ENCODE peak calls at places on chromosome 10, in nine cellular contexts. One of them, this sample, is unnamed.

GRCh38 chr10:119413738-119414611 is 128.5 kb downstream of the RGS10 start:
- DNase-seq in body of pancreas: no peak
- DNase-seq in suprapubic skin: no peak
- DNase-seq in fibroblast of lung: peak; percentile 100
- DNase-seq in stomach: peak; percentile 32
- DNase-seq in PC-3: no peak
- DNase-seq in aorta: no peak
- DNase-seq in lower lobe of right lung: no peak
- DNase-seq in right lobe of liver: no peak
- DNase-seq in this sample: no peak

GRCh38 chr10:17026686-17027485 is 102.7 kb downstream of the CUBN start:
- DNase-seq in body of pancreas: no peak
- DNase-seq in suprapubic skin: no peak
- DNase-seq in fibroblast of lung: peak; percentile 53
- DNase-seq in stomach: no peak
- DNase-seq in PC-3: peak; percentile 72
- DNase-seq in aorta: no peak
- DNase-seq in lower lobe of right lung: no peak
- DNase-seq in right lobe of liver: no peak
- DNase-seq in this sample: peak; percentile 66

GRCh38 chr10:94288361-94289116 is 74.2 kb downstream of the NOC3L start:
- DNase-seq in body of pancreas: no peak
- DNase-seq in suprapubic skin: no peak
- DNase-seq in fibroblast of lung: no peak
- DNase-seq in stomach: no peak
- DNase-seq in PC-3: no peak
- DNase-seq in aorta: no peak
- DNase-seq in lower lobe of right lung: no peak
- DNase-seq in right lobe of liver: no peak
- DNase-seq in this sample: no peak

GRCh38 chr10:69655124-69655867 is 25.2 kb downstream of the FAM241B start:
- DNase-seq in body of pancreas: no peak
- DNase-seq in suprapubic skin: no peak
- DNase-seq in fibroblast of lung: no peak
- DNase-seq in stomach: no peak
- DNase-seq in PC-3: no peak
- DNase-seq in aorta: no peak
- DNase-seq in lower lobe of right lung: no peak
- DNase-seq in right lobe of liver: no peak
- DNase-seq in this sample: no peak

GRCh38 chr10:93465806-93466675 is 16.1 kb downstream of the MYOF start:
- DNase-seq in body of pancreas: peak; percentile 86
- DNase-seq in suprapubic skin: peak; percentile 96
- DNase-seq in fibroblast of lung: peak; percentile 93
- DNase-seq in stomach: peak; percentile 89
- DNase-seq in PC-3: peak; percentile 93
- DNase-seq in aorta: peak; percentile 94
- DNase-seq in lower lobe of right lung: peak; percentile 83
- DNase-seq in right lobe of liver: no peak
- DNase-seq in this sample: peak; percentile 99

GRCh38 chr10:118394557-118395194 is 52.6 kb upstream of the FAM204A start:
- DNase-seq in body of pancreas: no peak
- DNase-seq in suprapubic skin: no peak
- DNase-seq in fibroblast of lung: no peak
- DNase-seq in stomach: no peak
- DNase-seq in PC-3: no peak
- DNase-seq in aorta: no peak
- DNase-seq in lower lobe of right lung: no peak
- DNase-seq in right lobe of liver: no peak
- DNase-seq in this sample: no peak

GRCh38 chr10:11608159-11608966 is 3.1 kb downstream of the USP6NL start:
- DNase-seq in body of pancreas: no peak
- DNase-seq in suprapubic skin: no peak
- DNase-seq in fibroblast of lung: no peak
- DNase-seq in stomach: no peak
- DNase-seq in PC-3: no peak
- DNase-seq in aorta: no peak
- DNase-seq in lower lobe of right lung: no peak
- DNase-seq in right lobe of liver: no peak
- DNase-seq in this sample: no peak

GRCh38 chr10:10131984-10132383 is 885.7 kb upstream of the CELF2 start:
- DNase-seq in body of pancreas: no peak
- DNase-seq in suprapubic skin: no peak
- DNase-seq in fibroblast of lung: peak; percentile 47
- DNase-seq in stomach: no peak
- DNase-seq in PC-3: no peak
- DNase-seq in aorta: no peak
- DNase-seq in lower lobe of right lung: no peak
- DNase-seq in right lobe of liver: no peak
- DNase-seq in this sample: no peak

GRCh38 chr10:32057041-32057372 is 782 bp upstream of the KIF5B start:
- DNase-seq in body of pancreas: no peak
- DNase-seq in suprapubic skin: no peak
- DNase-seq in fibroblast of lung: no peak
- DNase-seq in stomach: no peak
- DNase-seq in PC-3: no peak
- DNase-seq in aorta: no peak
- DNase-seq in lower lobe of right lung: no peak
- DNase-seq in right lobe of liver: no peak
- DNase-seq in this sample: no peak

GRCh38 chr10:67775274-67775673 is 62.7 kb downstream of the DNAJC12 start:
- DNase-seq in body of pancreas: no peak
- DNase-seq in suprapubic skin: no peak
- DNase-seq in fibroblast of lung: no peak
- DNase-seq in stomach: no peak
- DNase-seq in PC-3: peak; percentile 65
- DNase-seq in aorta: no peak
- DNase-seq in lower lobe of right lung: no peak
- DNase-seq in right lobe of liver: no peak
- DNase-seq in this sample: no peak

GRCh38 chr10:119449210-119449584 is 93.3 kb downstream of the RGS10 start:
- DNase-seq in body of pancreas: no peak
- DNase-seq in suprapubic skin: no peak
- DNase-seq in fibroblast of lung: no peak
- DNase-seq in stomach: no peak
- DNase-seq in PC-3: no peak
- DNase-seq in aorta: no peak
- DNase-seq in lower lobe of right lung: peak; percentile 14
- DNase-seq in right lobe of liver: peak; percentile 35
- DNase-seq in this sample: no peak

GRCh38 chr10:59336632-59337031 is 25.7 kb downstream of the FAM13C start:
- DNase-seq in body of pancreas: no peak
- DNase-seq in suprapubic skin: no peak
- DNase-seq in fibroblast of lung: peak; percentile 99
- DNase-seq in stomach: no peak
- DNase-seq in PC-3: no peak
- DNase-seq in aorta: no peak
- DNase-seq in lower lobe of right lung: no peak
- DNase-seq in right lobe of liver: no peak
- DNase-seq in this sample: no peak

GRCh38 chr10:101563497-101564040 is 24.5 kb downstream of the POLL start:
- DNase-seq in body of pancreas: no peak
- DNase-seq in suprapubic skin: no peak
- DNase-seq in fibroblast of lung: no peak
- DNase-seq in stomach: peak; percentile 17
- DNase-seq in PC-3: no peak
- DNase-seq in aorta: peak; percentile 51
- DNase-seq in lower lobe of right lung: no peak
- DNase-seq in right lobe of liver: no peak
- DNase-seq in this sample: no peak

GRCh38 chr10:99529483-99530107 is 3.1 kb upstream of the NKX2-3 start:
- DNase-seq in body of pancreas: no peak
- DNase-seq in suprapubic skin: no peak
- DNase-seq in fibroblast of lung: peak; percentile 34
- DNase-seq in stomach: no peak
- DNase-seq in PC-3: no peak
- DNase-seq in aorta: no peak
- DNase-seq in lower lobe of right lung: no peak
- DNase-seq in right lobe of liver: no peak
- DNase-seq in this sample: no peak
- H3K4me3 ChIP-seq in body of pancreas: no peak overlapping the region
- H3K4me3 ChIP-seq in suprapubic skin: no peak overlapping the region
- H3K4me3 ChIP-seq in fibroblast of lung: no peak overlapping the region
- H3K4me3 ChIP-seq in stomach: no peak overlapping the region
- H3K4me3 ChIP-seq in PC-3: no peak overlapping the region
- H3K4me3 ChIP-seq in aorta: no peak overlapping the region
- H3K4me3 ChIP-seq in lower lobe of right lung: no peak overlapping the region
- H3K4me3 ChIP-seq in right lobe of liver: no peak overlapping the region
- H3K4me3 ChIP-seq in this sample: no peak overlapping the region

DNA sequence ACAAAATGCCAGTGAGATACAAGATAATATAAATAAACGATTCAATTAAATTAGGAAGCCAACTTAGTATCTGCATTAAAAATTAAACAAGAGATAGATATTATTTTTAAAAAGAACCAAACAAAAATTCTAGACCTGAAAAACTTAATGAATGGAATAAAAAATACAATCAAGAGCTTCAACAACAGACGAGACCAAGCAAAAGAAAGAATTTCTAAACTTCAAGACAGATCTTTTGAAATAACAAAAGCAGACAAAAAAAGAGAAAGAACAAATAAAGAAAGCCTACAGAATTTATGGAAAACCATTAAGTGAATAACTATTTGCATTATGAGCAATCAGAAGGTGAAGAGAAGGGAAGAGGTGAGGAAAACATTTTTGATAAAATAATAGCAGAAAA is 555.2 kb downstream of the GRID1 start:
- DNase-seq in body of pancreas: no peak
- DNase-seq in suprapubic skin: no peak
- DNase-seq in fibroblast of lung: no peak
- DNase-seq in stomach: no peak
- DNase-seq in PC-3: no peak
- DNase-seq in aorta: no peak
- DNase-seq in lower lobe of right lung: no peak
- DNase-seq in right lobe of liver: no peak
- DNase-seq in this sample: no peak
- H3K9me3 ChIP-seq in body of pancreas: no peaks in the 10 kb centered on the region
- H3K9me3 ChIP-seq in suprapubic skin: no peaks in the 10 kb centered on the region
- H3K9me3 ChIP-seq in fibroblast of lung: no peaks in the 10 kb centered on the region
- H3K9me3 ChIP-seq in stomach: peaks cover 32% of the 10 kb centered on the region
- H3K9me3 ChIP-seq in PC-3: peaks cover 4% of the 10 kb centered on the region
- H3K9me3 ChIP-seq in aorta: peaks cover 6% of the 10 kb centered on the region
- H3K9me3 ChIP-seq in lower lobe of right lung: peaks cover 21% of the 10 kb centered on the region
- H3K9me3 ChIP-seq in right lobe of liver: no peaks in the 10 kb centered on the region
- H3K9me3 ChIP-seq in this sample: no peaks in the 10 kb centered on the region

DNA sequence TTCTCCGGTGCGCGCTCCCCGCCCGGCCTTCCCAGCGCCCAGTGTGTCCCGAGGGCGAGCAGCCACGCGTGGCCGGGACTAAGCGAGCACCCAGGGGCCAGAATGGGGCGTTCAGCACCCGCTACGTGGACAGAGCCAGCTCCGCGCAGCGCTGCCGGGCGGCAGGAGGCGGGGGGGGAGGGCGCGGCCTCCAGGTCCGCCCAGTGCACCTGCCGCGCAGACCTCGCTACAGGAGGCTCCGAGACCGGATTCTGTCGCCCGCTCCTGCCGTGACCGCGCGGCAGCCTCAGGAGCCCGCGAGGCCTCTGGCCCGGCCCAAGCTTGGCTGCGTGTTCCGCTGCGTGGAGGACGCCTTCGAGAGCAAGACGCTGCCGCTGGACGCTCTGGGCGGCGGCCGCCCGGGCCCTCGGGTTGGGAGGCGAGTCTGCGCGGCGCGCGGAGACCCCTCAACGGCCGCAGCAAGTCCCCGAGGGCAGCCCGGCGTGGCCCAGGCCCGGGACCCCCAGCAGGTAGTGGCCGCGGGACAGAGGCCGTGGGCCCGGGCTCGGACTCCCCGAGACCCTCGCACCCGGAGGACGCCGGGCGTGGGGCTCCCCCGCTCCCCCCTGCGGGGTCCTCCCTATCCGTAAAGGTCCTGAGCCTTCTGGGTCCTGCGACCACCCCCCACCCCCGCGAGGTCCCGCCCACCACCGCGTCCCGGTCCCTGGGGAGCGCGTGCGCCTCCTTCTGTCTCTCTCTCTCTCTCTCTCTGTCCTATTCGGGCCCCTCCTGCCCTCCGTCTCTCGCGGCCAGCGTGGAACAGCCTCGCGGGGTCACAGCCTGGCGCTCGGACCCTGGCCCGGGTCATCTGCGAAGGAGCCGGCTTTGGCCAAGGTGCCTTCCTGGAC is 904 bp upstream of the DPYSL4 start:
- DNase-seq in body of pancreas: peak; percentile 44
- DNase-seq in suprapubic skin: no peak
- DNase-seq in fibroblast of lung: peak; percentile 22
- DNase-seq in stomach: peak; percentile 60
- DNase-seq in PC-3: peak; percentile 66
- DNase-seq in aorta: no peak
- DNase-seq in lower lobe of right lung: no peak
- DNase-seq in right lobe of liver: no peak
- DNase-seq in this sample: no peak
- H3K4me3 ChIP-seq in body of pancreas: no peak overlapping the region
- H3K4me3 ChIP-seq in suprapubic skin: peak overlapping the region; percentile 50
- H3K4me3 ChIP-seq in fibroblast of lung: peak overlapping the region; percentile 42
- H3K4me3 ChIP-seq in stomach: peak overlapping the region; percentile 47
- H3K4me3 ChIP-seq in PC-3: peak overlapping the region; percentile 59
- H3K4me3 ChIP-seq in aorta: no peak overlapping the region
- H3K4me3 ChIP-seq in lower lobe of right lung: peak overlapping the region; percentile 51
- H3K4me3 ChIP-seq in right lobe of liver: no peak overlapping the region
- H3K4me3 ChIP-seq in this sample: peak overlapping the region; percentile 41

DNA sequence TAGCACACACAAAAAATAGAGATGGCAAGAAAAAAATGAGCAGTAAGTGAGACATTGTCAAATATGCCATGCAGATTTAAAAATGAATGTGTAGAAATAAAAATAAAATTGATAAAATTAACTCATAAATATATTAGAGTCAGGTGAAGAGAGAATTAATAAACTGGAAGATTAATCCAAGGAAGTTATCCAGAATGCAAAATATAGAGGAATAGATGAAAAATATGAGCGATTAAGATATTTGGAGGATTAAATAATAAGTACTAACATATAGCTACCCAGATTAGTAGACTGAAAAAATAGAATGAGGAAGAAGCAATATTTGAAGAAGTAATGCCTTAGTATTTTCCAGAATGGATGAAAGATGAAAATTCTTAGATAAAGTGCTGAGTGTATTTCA is 103.4 kb downstream of the GPR158 start:
- DNase-seq in body of pancreas: no peak
- DNase-seq in suprapubic skin: no peak
- DNase-seq in fibroblast of lung: no peak
- DNase-seq in stomach: no peak
- DNase-seq in PC-3: no peak
- DNase-seq in aorta: no peak
- DNase-seq in lower lobe of right lung: no peak
- DNase-seq in right lobe of liver: no peak
- DNase-seq in this sample: no peak
- H3K9me3 ChIP-seq in body of pancreas: no peaks in the 10 kb centered on the region
- H3K9me3 ChIP-seq in suprapubic skin: peaks cover 5% of the 10 kb centered on the region
- H3K9me3 ChIP-seq in fibroblast of lung: no peaks in the 10 kb centered on the region
- H3K9me3 ChIP-seq in stomach: peaks cover 25% of the 10 kb centered on the region
- H3K9me3 ChIP-seq in PC-3: no peaks in the 10 kb centered on the region
- H3K9me3 ChIP-seq in aorta: peaks cover 1% of the 10 kb centered on the region
- H3K9me3 ChIP-seq in lower lobe of right lung: peaks cover 15% of the 10 kb centered on the region
- H3K9me3 ChIP-seq in right lobe of liver: no peaks in the 10 kb centered on the region
- H3K9me3 ChIP-seq in this sample: no peaks in the 10 kb centered on the region

DNA sequence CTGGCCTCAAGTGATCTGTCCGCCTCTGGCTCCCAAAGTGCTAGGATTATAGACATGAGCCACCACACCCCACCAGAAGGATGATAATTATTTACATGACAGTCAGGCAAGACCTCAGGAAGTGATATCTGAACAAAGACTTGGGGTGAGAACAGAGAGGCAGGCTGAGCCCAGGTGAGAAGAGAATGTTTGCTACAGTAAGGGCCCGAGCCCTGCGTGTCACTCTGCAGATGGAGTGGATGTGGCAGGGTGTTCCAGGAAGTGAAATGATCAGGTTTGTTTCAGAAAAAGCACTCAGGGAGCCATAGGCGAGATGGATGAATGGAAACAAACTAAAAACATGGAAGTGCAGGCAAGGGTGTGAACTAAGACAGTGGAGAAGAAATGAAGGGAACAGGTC is 22.2 kb downstream of the SFMBT2 start:
- DNase-seq in body of pancreas: no peak
- DNase-seq in suprapubic skin: no peak
- DNase-seq in fibroblast of lung: no peak
- DNase-seq in stomach: no peak
- DNase-seq in PC-3: no peak
- DNase-seq in aorta: no peak
- DNase-seq in lower lobe of right lung: no peak
- DNase-seq in right lobe of liver: no peak
- DNase-seq in this sample: no peak
- H3K4me3 ChIP-seq in body of pancreas: no peak overlapping the region
- H3K4me3 ChIP-seq in suprapubic skin: no peak overlapping the region
- H3K4me3 ChIP-seq in fibroblast of lung: no peak overlapping the region
- H3K4me3 ChIP-seq in stomach: no peak overlapping the region
- H3K4me3 ChIP-seq in PC-3: no peak overlapping the region
- H3K4me3 ChIP-seq in aorta: no peak overlapping the region
- H3K4me3 ChIP-seq in lower lobe of right lung: no peak overlapping the region
- H3K4me3 ChIP-seq in right lobe of liver: no peak overlapping the region
- H3K4me3 ChIP-seq in this sample: no peak overlapping the region